ENCODE peak calls at places on chromosome 4, in seven cellular contexts. H is endothelial cell, A is AG10803, Z is IMR-90, L is GM06990, C is RWPE1, K is psoas muscle. F is an unnamed sample.

GRCh38 chr4:106315476-106315967 is 487 bp downstream of the TBCK start:
- DNase-seq in C (peak; percentile 69), K (no peak), L (no peak), H (no peak), A (peak; percentile 57), Z (peak; percentile 34), F (no peak)

GRCh38 chr4:138948918-138949317 is 66.7 kb upstream of the NOCT start:
- DNase-seq in L (no peak), Z (no peak), A (no peak), H (no peak), K (no peak), C (peak; percentile 27), F (no peak)

GRCh38 chr4:100113732-100114131 is 76.5 kb downstream of the DDIT4L start:
- DNase-seq in K (no peak), H (no peak), C (no peak), L (no peak), A (no peak), Z (no peak), F (no peak)

GRCh38 chr4:10619220-10619619 is 65.3 kb downstream of the CLNK start:
- DNase-seq in A (no peak), H (no peak), K (no peak), L (no peak), C (peak; percentile 5), Z (peak; percentile 38), F (no peak)

GRCh38 chr4:31089815-31090214 is 369.6 kb downstream of the PCDH7 start:
- DNase-seq in A (no peak), C (peak; percentile 55), H (no peak), L (no peak), K (no peak), Z (peak; percentile 57), F (no peak)

GRCh38 chr4:30716671-30717207 is 3.4 kb upstream of the PCDH7 start:
- DNase-seq in A (no peak), H (peak; percentile 46), K (no peak), C (peak; percentile 26), Z (no peak), L (peak; percentile 64), F (no peak)

GRCh38 chr4:114780205-114780604 is 181.6 kb downstream of the UGT8 start:
- DNase-seq in K (no peak), Z (peak; percentile 7), C (peak; percentile 4), L (no peak), A (peak; percentile 1), H (peak; percentile 25), F (no peak)

GRCh38 chr4:91502365-91502764 is 801.4 kb upstream of the GRID2 start:
- DNase-seq in A (no peak), C (no peak), H (peak; percentile 8), Z (no peak), L (no peak), K (no peak), F (no peak)

GRCh38 chr4:165364452-165365080 is 14.2 kb upstream of the CPE start:
- DNase-seq in K (no peak), L (no peak), Z (no peak), C (no peak), A (peak; percentile 24), H (no peak), F (no peak)

GRCh38 chr4:168594121-168594520 is 97.3 kb downstream of the PALLD start:
- DNase-seq in C (no peak), H (no peak), Z (no peak), K (no peak), A (no peak), L (no peak), F (no peak)

GRCh38 chr4:81566076-81566663 is 94.5 kb upstream of the RASGEF1B start:
- DNase-seq in K (no peak), C (no peak), H (no peak), Z (no peak), A (no peak), L (no peak), F (no peak)

GRCh38 chr4:168589154-168589553 is 92.3 kb downstream of the PALLD start:
- DNase-seq in K (no peak), L (no peak), Z (peak; percentile 90), A (peak; percentile 48), C (peak; percentile 89), H (no peak), F (no peak)

GRCh38 chr4:78691971-78692814 is 84.0 kb upstream of the BMP2K start:
- DNase-seq in C (no peak), Z (peak; percentile 16), A (peak; percentile 41), H (no peak), L (no peak), K (no peak), F (no peak)

GRCh38 chr4:86592553-86593249 is 1.4 kb upstream of the PTPN13 start:
- DNase-seq in H (no peak), L (no peak), K (no peak), C (peak; percentile 30), A (no peak), Z (peak; percentile 6), F (no peak)

GRCh38 chr4:103754844-103755243 is 35.1 kb upstream of the TACR3 start:
- DNase-seq in H (no peak), A (no peak), Z (no peak), K (no peak), L (no peak), C (peak; percentile 27), F (no peak)

GRCh38 chr4:123416462-123416861 is 19.9 kb downstream of the SPRY1 start:
- DNase-seq in K (no peak), Z (no peak), A (no peak), L (no peak), H (no peak), C (no peak), F (no peak)

GRCh38 chr4:84565951-84566350 is 17.0 kb upstream of the CDS1 start:
- DNase-seq in Z (no peak), H (no peak), C (no peak), L (no peak), A (no peak), K (no peak), F (no peak)

GRCh38 chr4:38667005-38667771 is 3.2 kb downstream of the KLF3 start:
- DNase-seq in Z (peak; percentile 99), L (no peak), C (peak; percentile 95), H (peak; percentile 67), A (peak; percentile 98), K (peak; percentile 70), F (peak; percentile 61)

GRCh38 chr4:179110356-179110755 is 1668.1 kb upstream of the AGA start:
- DNase-seq in C (peak; percentile 27), H (no peak), K (no peak), A (no peak), L (no peak), Z (peak; percentile 98), F (no peak)

GRCh38 chr4:52376107-52376704 is 282.9 kb downstream of the USP46 start:
- DNase-seq in H (peak; percentile 42), A (peak; percentile 72), C (peak; percentile 26), L (no peak), K (no peak), Z (peak; percentile 47), F (no peak)

GRCh38 chr4:172188248-172188976 is 375.2 kb downstream of the GALNTL6 start:
- DNase-seq in H (no peak), K (no peak), A (no peak), C (no peak), L (no peak), Z (no peak), F (no peak)

GRCh38 chr4:113222006-113222405 is 172.6 kb downstream of the ANK2 start:
- DNase-seq in L (no peak), H (no peak), K (no peak), A (peak; percentile 46), C (no peak), Z (peak; percentile 14), F (no peak)

GRCh38 chr4:8552581-8553205 is 27.5 kb upstream of the GPR78 start:
- DNase-seq in H (no peak), K (no peak), C (no peak), A (no peak), L (no peak), Z (no peak), F (no peak)

GRCh38 chr4:128837679-128838078 is 28.2 kb downstream of the JADE1 start:
- DNase-seq in L (no peak), C (no peak), Z (no peak), H (no peak), K (no peak), A (no peak), F (no peak)

DNA sequence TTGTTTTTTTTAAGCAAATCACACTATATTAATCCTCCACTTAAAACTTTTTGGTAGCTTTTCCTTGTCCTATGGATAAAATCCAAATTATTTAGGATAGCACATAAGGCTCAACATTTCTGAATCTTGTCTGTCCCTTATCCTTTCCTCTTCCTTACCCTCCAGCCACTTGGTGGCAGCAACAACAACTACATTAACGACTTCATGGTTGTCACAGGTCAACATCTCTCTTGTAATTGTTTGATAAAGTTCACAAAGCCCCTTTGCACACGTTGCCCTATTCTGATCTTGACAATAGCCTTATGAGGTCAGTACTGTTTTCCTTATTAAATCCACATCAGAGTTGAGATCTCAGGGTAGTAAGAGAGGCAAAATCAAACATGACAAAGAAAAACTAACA is 269.0 kb upstream of the PABPC4L start:
- DNase-seq in K (no peak), Z (no peak), A (no peak), H (peak; percentile 36), C (no peak), L (no peak), F (no peak)
- TF ChIP-seq CTCF in K (no peak), Z (no peak), A (no peak), H (no peak), C (no peak), L (no peak), F (no peak)

GRCh38 chr4:47106561-47106960 is 75.2 kb downstream of the GABRB1 start:
- DNase-seq in K (no peak), A (no peak), L (no peak), Z (peak; percentile 79), H (no peak), C (no peak), F (no peak)

GRCh38 chr4:47110670-47111069 is 79.3 kb downstream of the GABRB1 start:
- DNase-seq in L (no peak), H (no peak), C (no peak), Z (no peak), A (no peak), K (no peak), F (no peak)

GRCh38 chr4:47104986-47105385 is 73.6 kb downstream of the GABRB1 start:
- DNase-seq in C (no peak), H (no peak), K (no peak), L (no peak), Z (peak; percentile 55), A (no peak), F (no peak)

DNA sequence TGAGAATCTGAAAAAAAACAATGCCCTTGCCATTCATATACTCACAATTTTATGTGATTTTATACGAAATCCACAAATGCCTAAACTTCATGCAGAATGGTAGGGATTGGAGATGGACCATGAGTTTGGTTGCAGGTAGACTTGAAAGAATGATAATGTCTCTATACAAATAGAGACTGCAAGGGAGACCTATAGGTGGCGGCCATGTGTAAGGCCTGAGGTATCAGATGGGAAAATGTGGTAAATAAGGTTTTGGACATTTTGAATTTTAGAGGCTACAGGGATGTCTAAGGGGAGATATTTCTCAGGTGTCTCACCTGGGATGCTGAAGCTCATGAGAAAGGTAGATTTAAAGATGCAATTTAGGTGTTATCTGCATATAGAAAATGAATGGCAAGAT is 78.0 kb downstream of the GABRB1 start:
- DNase-seq in H (no peak), K (no peak), L (no peak), Z (no peak), C (no peak), A (no peak), F (no peak)
- TF ChIP-seq CTCF in H (no peak), K (no peak), L (no peak), Z (no peak), C (no peak), A (no peak), F (no peak)

GRCh38 chr4:89137231-89137630 is 25.9 kb downstream of the TIGD2 start:
- DNase-seq in K (no peak), C (no peak), L (no peak), H (no peak), Z (no peak), A (no peak), F (no peak)
- TF ChIP-seq CTCF in K (no peak), C (no peak), L (no peak), H (no peak), Z (no peak), A (no peak), F (no peak)

GRCh38 chr4:58679051-58679450 is 1568.9 kb upstream of the IGFBP7 start:
- DNase-seq in K (no peak), A (no peak), L (no peak), H (no peak), Z (no peak), C (no peak), F (no peak)
- TF ChIP-seq CTCF in K (no peak), A (no peak), L (no peak), H (no peak), Z (no peak), C (no peak), F (no peak)